ENCODE peak calls at places on chromosomes 3 and 15, in ten cellular contexts. A is putamen; R is hippocampal formation; X is activated naive CD4-positive, alpha-beta T cell treated with anti-CD3 and anti-CD28 coated beads for 36 hours; H is astrocyte of the hippocampus; B is NCI-H1092; O is activated T-cell treated with anti-CD3 and anti-CD28 coated beads for 48 hours; V is H4; I is stimulated activated CD4-positive, alpha-beta T cell treated with anti-CD3 and anti-CD28 coated beads, Interleukin-1b, Interleukin-23, amount 100 ng/mL, for 24 hours; T is NCI-H2107. J is an unnamed sample.

GRCh38 chr3:87307805-87308204 is 31.4 kb upstream of the POU1F1 start:
- DNase-seq in O (no peak), B (no peak), T (no peak), I (no peak), A (no peak), X (no peak), V (no peak), H (no peak), R (no peak), J (no peak)

GRCh38 chr3:184946922-184947321 is 135.0 kb downstream of the VPS8 start:
- DNase-seq in T (no peak), O (no peak), H (no peak), R (no peak), V (no peak), I (no peak), B (no peak), X (no peak), A (no peak), J (no peak)

GRCh38 chr15:65355173-65355982 is 22.4 kb downstream of the IGDCC3 start:
- DNase-seq in X (peak), B (no peak), I (no peak), A (peak), R (peak), O (no peak), H (peak), V (no peak), T (no peak), J (no peak)

GRCh38 chr3:120094776-120095225 is 554 bp upstream of the GSK3B start:
- DNase-seq in I (peak), V (peak), X (peak), A (peak), T (peak), O (peak), R (peak), H (peak), B (peak), J (peak)

GRCh38 chr3:195156286-195156890 is 114.6 kb downstream of the XXYLT1 start:
- DNase-seq in H (no peak), O (no peak), R (peak), T (no peak), I (no peak), A (peak), B (no peak), X (no peak), V (no peak), J (no peak)

GRCh38 chr3:127949446-127949845 is 34.4 kb downstream of the KBTBD12 start:
- DNase-seq in T (no peak), O (no peak), X (no peak), I (no peak), R (no peak), A (no peak), B (no peak), H (no peak), V (no peak), J (no peak)

GRCh38 chr3:130671545-130671944 is 75.1 kb downstream of the PIK3R4 start:
- DNase-seq in R (no peak), B (no peak), I (no peak), V (no peak), X (no peak), O (no peak), A (no peak), H (no peak), T (peak), J (no peak)

GRCh38 chr15:74170083-74170844 is 3.2 kb upstream of the ISLR start:
- DNase-seq in V (no peak), O (no peak), H (no peak), I (no peak), A (no peak), B (no peak), R (no peak), T (no peak), X (no peak), J (no peak)